ENCODE peak calls at places on chromosomes 5 and 9, in nine cellular contexts. One of them, this sample, is unnamed.
A peak's percentile ranks its signal among the peaks of the same experiment; 100 is the strongest.

GRCh38 chr9:22170162-22170932 is 161.2 kb upstream of the CDKN2B start:
- DNase-seq in foreskin melanocyte: no peak
- DNase-seq in COR-L47: no peak
- DNase-seq in NCI-H1105: no peak
- DNase-seq in NCI-H2081: no peak
- DNase-seq in LoVo: no peak
- DNase-seq in dermis microvascular lymphatic vessel endothelial cell: no peak
- DNase-seq in endothelial cell: no peak
- DNase-seq in posterior cingulate gyrus: no peak
- DNase-seq in this sample: no peak

GRCh38 chr5:31068287-31068686 is 125.2 kb upstream of the CDH6 start:
- DNase-seq in foreskin melanocyte: no peak
- DNase-seq in COR-L47: no peak
- DNase-seq in NCI-H1105: no peak
- DNase-seq in NCI-H2081: no peak
- DNase-seq in LoVo: no peak
- DNase-seq in dermis microvascular lymphatic vessel endothelial cell: no peak
- DNase-seq in endothelial cell: no peak
- DNase-seq in posterior cingulate gyrus: no peak
- DNase-seq in this sample: no peak

GRCh38 chr5:11234501-11234911 is 473.5 kb upstream of the DAP start:
- DNase-seq in foreskin melanocyte: no peak
- DNase-seq in COR-L47: no peak
- DNase-seq in NCI-H1105: no peak
- DNase-seq in NCI-H2081: no peak
- DNase-seq in LoVo: no peak
- DNase-seq in dermis microvascular lymphatic vessel endothelial cell: no peak
- DNase-seq in endothelial cell: peak; percentile 23
- DNase-seq in posterior cingulate gyrus: no peak
- DNase-seq in this sample: no peak

GRCh38 chr5:136089804-136090203 is 42.8 kb upstream of the SMAD5 start:
- DNase-seq in foreskin melanocyte: no peak
- DNase-seq in COR-L47: no peak
- DNase-seq in NCI-H1105: no peak
- DNase-seq in NCI-H2081: no peak
- DNase-seq in LoVo: peak; percentile 14
- DNase-seq in dermis microvascular lymphatic vessel endothelial cell: no peak
- DNase-seq in endothelial cell: no peak
- DNase-seq in posterior cingulate gyrus: no peak
- DNase-seq in this sample: no peak

GRCh38 chr9:101625871-101626270 is 31.1 kb upstream of the PPP3R2 start:
- DNase-seq in foreskin melanocyte: no peak
- DNase-seq in COR-L47: no peak
- DNase-seq in NCI-H1105: no peak
- DNase-seq in NCI-H2081: no peak
- DNase-seq in LoVo: no peak
- DNase-seq in dermis microvascular lymphatic vessel endothelial cell: no peak
- DNase-seq in endothelial cell: no peak
- DNase-seq in posterior cingulate gyrus: no peak
- DNase-seq in this sample: no peak

GRCh38 chr5:159330131-159330530 is at the start of gene IL12B:
- DNase-seq in foreskin melanocyte: no peak
- DNase-seq in COR-L47: no peak
- DNase-seq in NCI-H1105: no peak
- DNase-seq in NCI-H2081: no peak
- DNase-seq in LoVo: no peak
- DNase-seq in dermis microvascular lymphatic vessel endothelial cell: no peak
- DNase-seq in endothelial cell: no peak
- DNase-seq in posterior cingulate gyrus: no peak
- DNase-seq in this sample: no peak

GRCh38 chr9:70421272-70422180 is 7.1 kb upstream of the KLF9 start:
- DNase-seq in foreskin melanocyte: no peak
- DNase-seq in COR-L47: peak; percentile 77
- DNase-seq in NCI-H1105: no peak
- DNase-seq in NCI-H2081: peak; percentile 65
- DNase-seq in LoVo: no peak
- DNase-seq in dermis microvascular lymphatic vessel endothelial cell: peak; percentile 15
- DNase-seq in endothelial cell: no peak
- DNase-seq in posterior cingulate gyrus: peak; percentile 37
- DNase-seq in this sample: no peak

GRCh38 chr9:134490446-134490845 is 151.2 kb upstream of the COL5A1 start:
- DNase-seq in foreskin melanocyte: no peak
- DNase-seq in COR-L47: no peak
- DNase-seq in NCI-H1105: no peak
- DNase-seq in NCI-H2081: no peak
- DNase-seq in LoVo: no peak
- DNase-seq in dermis microvascular lymphatic vessel endothelial cell: no peak
- DNase-seq in endothelial cell: no peak
- DNase-seq in posterior cingulate gyrus: peak; percentile 4
- DNase-seq in this sample: no peak

GRCh38 chr9:137217276-137218211 is 4.5 kb downstream of the RNF208 start:
- DNase-seq in foreskin melanocyte: no peak
- DNase-seq in COR-L47: peak; percentile 77
- DNase-seq in NCI-H1105: peak; percentile 65
- DNase-seq in NCI-H2081: peak; percentile 52
- DNase-seq in LoVo: peak; percentile 45
- DNase-seq in dermis microvascular lymphatic vessel endothelial cell: no peak
- DNase-seq in endothelial cell: peak; percentile 42
- DNase-seq in posterior cingulate gyrus: no peak
- DNase-seq in this sample: no peak

GRCh38 chr5:75167345-75167744 is 69.3 kb downstream of the ANKRD31 start:
- DNase-seq in foreskin melanocyte: peak; percentile 24
- DNase-seq in COR-L47: no peak
- DNase-seq in NCI-H1105: no peak
- DNase-seq in NCI-H2081: no peak
- DNase-seq in LoVo: no peak
- DNase-seq in dermis microvascular lymphatic vessel endothelial cell: no peak
- DNase-seq in endothelial cell: no peak
- DNase-seq in posterior cingulate gyrus: no peak
- DNase-seq in this sample: no peak

GRCh38 chr9:77018058-77019009 is 1.1 kb upstream of the FOXB2 start:
- DNase-seq in foreskin melanocyte: no peak
- DNase-seq in COR-L47: no peak
- DNase-seq in NCI-H1105: peak; percentile 43
- DNase-seq in NCI-H2081: no peak
- DNase-seq in LoVo: no peak
- DNase-seq in dermis microvascular lymphatic vessel endothelial cell: no peak
- DNase-seq in endothelial cell: peak; percentile 47
- DNase-seq in posterior cingulate gyrus: no peak
- DNase-seq in this sample: no peak

GRCh38 chr5:130400091-130400490 is 495.8 kb downstream of the CHSY3 start:
- DNase-seq in foreskin melanocyte: peak; percentile 24
- DNase-seq in COR-L47: no peak
- DNase-seq in NCI-H1105: no peak
- DNase-seq in NCI-H2081: no peak
- DNase-seq in LoVo: no peak
- DNase-seq in dermis microvascular lymphatic vessel endothelial cell: peak; percentile 4
- DNase-seq in endothelial cell: no peak
- DNase-seq in posterior cingulate gyrus: no peak
- DNase-seq in this sample: no peak

GRCh38 chr9:69601698-69602097 is 70.5 kb downstream of the APBA1 start:
- DNase-seq in foreskin melanocyte: no peak
- DNase-seq in COR-L47: no peak
- DNase-seq in NCI-H1105: no peak
- DNase-seq in NCI-H2081: no peak
- DNase-seq in LoVo: no peak
- DNase-seq in dermis microvascular lymphatic vessel endothelial cell: peak; percentile 87
- DNase-seq in endothelial cell: no peak
- DNase-seq in posterior cingulate gyrus: no peak
- DNase-seq in this sample: no peak

GRCh38 chr5:107285772-107286171 is 385.0 kb downstream of the EFNA5 start:
- DNase-seq in foreskin melanocyte: no peak
- DNase-seq in COR-L47: no peak
- DNase-seq in NCI-H1105: no peak
- DNase-seq in NCI-H2081: no peak
- DNase-seq in LoVo: no peak
- DNase-seq in dermis microvascular lymphatic vessel endothelial cell: no peak
- DNase-seq in endothelial cell: no peak
- DNase-seq in posterior cingulate gyrus: no peak
- DNase-seq in this sample: no peak

GRCh38 chr5:56876325-56876724 is 33.1 kb upstream of the SETD9 start:
- DNase-seq in foreskin melanocyte: no peak
- DNase-seq in COR-L47: no peak
- DNase-seq in NCI-H1105: no peak
- DNase-seq in NCI-H2081: no peak
- DNase-seq in LoVo: no peak
- DNase-seq in dermis microvascular lymphatic vessel endothelial cell: no peak
- DNase-seq in endothelial cell: no peak
- DNase-seq in posterior cingulate gyrus: no peak
- DNase-seq in this sample: no peak

GRCh38 chr9:130143974-130144373 is 28.2 kb upstream of the NCS1 start:
- DNase-seq in foreskin melanocyte: no peak
- DNase-seq in COR-L47: no peak
- DNase-seq in NCI-H1105: no peak
- DNase-seq in NCI-H2081: no peak
- DNase-seq in LoVo: no peak
- DNase-seq in dermis microvascular lymphatic vessel endothelial cell: no peak
- DNase-seq in endothelial cell: no peak
- DNase-seq in posterior cingulate gyrus: no peak
- DNase-seq in this sample: no peak

GRCh38 chr9:114721491-114722362 is 39.7 kb upstream of the TEX48 start:
- DNase-seq in foreskin melanocyte: no peak
- DNase-seq in COR-L47: peak; percentile 66
- DNase-seq in NCI-H1105: no peak
- DNase-seq in NCI-H2081: peak; percentile 66
- DNase-seq in LoVo: no peak
- DNase-seq in dermis microvascular lymphatic vessel endothelial cell: no peak
- DNase-seq in endothelial cell: no peak
- DNase-seq in posterior cingulate gyrus: no peak
- DNase-seq in this sample: peak; percentile 51

GRCh38 chr5:176608142-176608705 is 1.7 kb downstream of the GPRIN1 start:
- DNase-seq in foreskin melanocyte: no peak
- DNase-seq in COR-L47: no peak
- DNase-seq in NCI-H1105: no peak
- DNase-seq in NCI-H2081: no peak
- DNase-seq in LoVo: no peak
- DNase-seq in dermis microvascular lymphatic vessel endothelial cell: no peak
- DNase-seq in endothelial cell: no peak
- DNase-seq in posterior cingulate gyrus: no peak
- DNase-seq in this sample: no peak

GRCh38 chr5:3103241-3103855 is 351.9 kb upstream of the IRX2 start:
- DNase-seq in foreskin melanocyte: no peak
- DNase-seq in COR-L47: no peak
- DNase-seq in NCI-H1105: no peak
- DNase-seq in NCI-H2081: no peak
- DNase-seq in LoVo: no peak
- DNase-seq in dermis microvascular lymphatic vessel endothelial cell: no peak
- DNase-seq in endothelial cell: no peak
- DNase-seq in posterior cingulate gyrus: no peak
- DNase-seq in this sample: no peak

GRCh38 chr5:176784218-176785165 is 25.9 kb upstream of the UNC5A start:
- DNase-seq in foreskin melanocyte: no peak
- DNase-seq in COR-L47: no peak
- DNase-seq in NCI-H1105: no peak
- DNase-seq in NCI-H2081: no peak
- DNase-seq in LoVo: peak; percentile 71
- DNase-seq in dermis microvascular lymphatic vessel endothelial cell: peak; percentile 94
- DNase-seq in endothelial cell: no peak
- DNase-seq in posterior cingulate gyrus: no peak
- DNase-seq in this sample: no peak

GRCh38 chr5:150300496-150301169 is 2.1 kb downstream of the ARSI start:
- DNase-seq in foreskin melanocyte: no peak
- DNase-seq in COR-L47: no peak
- DNase-seq in NCI-H1105: no peak
- DNase-seq in NCI-H2081: no peak
- DNase-seq in LoVo: no peak
- DNase-seq in dermis microvascular lymphatic vessel endothelial cell: no peak
- DNase-seq in endothelial cell: no peak
- DNase-seq in posterior cingulate gyrus: no peak
- DNase-seq in this sample: no peak

GRCh38 chr9:88106492-88106891 is 31.8 kb downstream of the SPATA31C2 start:
- DNase-seq in foreskin melanocyte: no peak
- DNase-seq in COR-L47: no peak
- DNase-seq in NCI-H1105: peak; percentile 15
- DNase-seq in NCI-H2081: no peak
- DNase-seq in LoVo: peak; percentile 45
- DNase-seq in dermis microvascular lymphatic vessel endothelial cell: no peak
- DNase-seq in endothelial cell: peak; percentile 17
- DNase-seq in posterior cingulate gyrus: no peak
- DNase-seq in this sample: no peak

GRCh38 chr9:71249729-71250317 is 128.4 kb upstream of the TRPM3 start:
- DNase-seq in foreskin melanocyte: peak; percentile 73
- DNase-seq in COR-L47: peak; percentile 68
- DNase-seq in NCI-H1105: peak; percentile 52
- DNase-seq in NCI-H2081: peak; percentile 37
- DNase-seq in LoVo: peak; percentile 54
- DNase-seq in dermis microvascular lymphatic vessel endothelial cell: peak; percentile 77
- DNase-seq in endothelial cell: peak; percentile 22
- DNase-seq in posterior cingulate gyrus: no peak
- DNase-seq in this sample: no peak

GRCh38 chr5:74016373-74016772 is 390.4 kb downstream of the ARHGEF28 start:
- DNase-seq in foreskin melanocyte: no peak
- DNase-seq in COR-L47: no peak
- DNase-seq in NCI-H1105: no peak
- DNase-seq in NCI-H2081: no peak
- DNase-seq in LoVo: no peak
- DNase-seq in dermis microvascular lymphatic vessel endothelial cell: no peak
- DNase-seq in endothelial cell: no peak
- DNase-seq in posterior cingulate gyrus: no peak
- DNase-seq in this sample: no peak

GRCh38 chr5:177086918-177087706 is 397 bp downstream of the FGFR4 start:
- DNase-seq in foreskin melanocyte: peak; percentile 42
- DNase-seq in COR-L47: peak; percentile 47
- DNase-seq in NCI-H1105: peak; percentile 27
- DNase-seq in NCI-H2081: peak; percentile 15
- DNase-seq in LoVo: peak; percentile 85
- DNase-seq in dermis microvascular lymphatic vessel endothelial cell: peak; percentile 42
- DNase-seq in endothelial cell: peak; percentile 69
- DNase-seq in posterior cingulate gyrus: no peak
- DNase-seq in this sample: peak; percentile 74

GRCh38 chr9:16510506-16510905 is 360.0 kb downstream of the BNC2 start:
- DNase-seq in foreskin melanocyte: no peak
- DNase-seq in COR-L47: no peak
- DNase-seq in NCI-H1105: no peak
- DNase-seq in NCI-H2081: no peak
- DNase-seq in LoVo: no peak
- DNase-seq in dermis microvascular lymphatic vessel endothelial cell: peak; percentile 56
- DNase-seq in endothelial cell: no peak
- DNase-seq in posterior cingulate gyrus: no peak
- DNase-seq in this sample: no peak